ENCODE peak calls at places on chromosomes 4 and X, in four cellular contexts. One of them, this sample, is unnamed.

GRCh38 chrX:142201113-142201512 is 4.0 kb downstream of the MAGEC2 start:
- DNase-seq in A549: no peak
- DNase-seq in SHP77 treated with DMSO at 0.1 percent for 48 hours: no peak
- DNase-seq in activated T-helper 1 cell treated with Interleukin-2 at 50 U/mL for 16 hours: no peak
- DNase-seq in this sample: no peak

GRCh38 chr4:7771541-7772507 is 167.8 kb downstream of the AFAP1 start:
- DNase-seq in A549: no peak
- DNase-seq in SHP77 treated with DMSO at 0.1 percent for 48 hours: no peak
- DNase-seq in activated T-helper 1 cell treated with Interleukin-2 at 50 U/mL for 16 hours: no peak
- DNase-seq in this sample: no peak

GRCh38 chr4:118918388-118918787 is 29.7 kb downstream of the SYNPO2 start:
- DNase-seq in A549: peak
- DNase-seq in SHP77 treated with DMSO at 0.1 percent for 48 hours: no peak
- DNase-seq in activated T-helper 1 cell treated with Interleukin-2 at 50 U/mL for 16 hours: no peak
- DNase-seq in this sample: no peak

GRCh38 chr4:78552398-78553396 is 1.1 kb downstream of the ANXA3 start:
- DNase-seq in A549: peak
- DNase-seq in SHP77 treated with DMSO at 0.1 percent for 48 hours: no peak
- DNase-seq in activated T-helper 1 cell treated with Interleukin-2 at 50 U/mL for 16 hours: no peak
- DNase-seq in this sample: no peak

GRCh38 chr4:52551487-52551886 is 107.6 kb downstream of the USP46 start:
- DNase-seq in A549: no peak
- DNase-seq in SHP77 treated with DMSO at 0.1 percent for 48 hours: no peak
- DNase-seq in activated T-helper 1 cell treated with Interleukin-2 at 50 U/mL for 16 hours: no peak
- DNase-seq in this sample: no peak

GRCh38 chr4:13963601-13964000 is 336.1 kb upstream of the BOD1L1 start:
- DNase-seq in A549: no peak
- DNase-seq in SHP77 treated with DMSO at 0.1 percent for 48 hours: no peak
- DNase-seq in activated T-helper 1 cell treated with Interleukin-2 at 50 U/mL for 16 hours: no peak
- DNase-seq in this sample: no peak

GRCh38 chr4:147707892-147708672 is 23.8 kb upstream of the ARHGAP10 start:
- DNase-seq in A549: peak
- DNase-seq in SHP77 treated with DMSO at 0.1 percent for 48 hours: no peak
- DNase-seq in activated T-helper 1 cell treated with Interleukin-2 at 50 U/mL for 16 hours: peak
- DNase-seq in this sample: peak

GRCh38 chr4:153450545-153450917 is 15.6 kb upstream of the TMEM131L start:
- DNase-seq in A549: no peak
- DNase-seq in SHP77 treated with DMSO at 0.1 percent for 48 hours: no peak
- DNase-seq in activated T-helper 1 cell treated with Interleukin-2 at 50 U/mL for 16 hours: no peak
- DNase-seq in this sample: no peak

GRCh38 chr4:147923854-147924253 is 192.0 kb downstream of the ARHGAP10 start:
- DNase-seq in A549: no peak
- DNase-seq in SHP77 treated with DMSO at 0.1 percent for 48 hours: no peak
- DNase-seq in activated T-helper 1 cell treated with Interleukin-2 at 50 U/mL for 16 hours: no peak
- DNase-seq in this sample: no peak

GRCh38 chr4:146472404-146472803 is 49.3 kb downstream of the SLC10A7 start:
- DNase-seq in A549: no peak
- DNase-seq in SHP77 treated with DMSO at 0.1 percent for 48 hours: no peak
- DNase-seq in activated T-helper 1 cell treated with Interleukin-2 at 50 U/mL for 16 hours: no peak
- DNase-seq in this sample: no peak

GRCh38 chrX:48487362-48487785 is 11.4 kb downstream of the FTSJ1 start:
- DNase-seq in A549: peak
- DNase-seq in SHP77 treated with DMSO at 0.1 percent for 48 hours: no peak
- DNase-seq in activated T-helper 1 cell treated with Interleukin-2 at 50 U/mL for 16 hours: no peak
- DNase-seq in this sample: no peak

GRCh38 chr4:3313139-3313538 is 20.3 kb downstream of the RGS12 start:
- DNase-seq in A549: no peak
- DNase-seq in SHP77 treated with DMSO at 0.1 percent for 48 hours: no peak
- DNase-seq in activated T-helper 1 cell treated with Interleukin-2 at 50 U/mL for 16 hours: no peak
- DNase-seq in this sample: no peak

GRCh38 chrX:123140454-123140853 is 43.6 kb upstream of the GRIA3 start:
- DNase-seq in A549: no peak
- DNase-seq in SHP77 treated with DMSO at 0.1 percent for 48 hours: no peak
- DNase-seq in activated T-helper 1 cell treated with Interleukin-2 at 50 U/mL for 16 hours: no peak
- DNase-seq in this sample: no peak

GRCh38 chrX:19513383-19513782 is 1.9 kb downstream of the MAP3K15 start:
- DNase-seq in A549: no peak
- DNase-seq in SHP77 treated with DMSO at 0.1 percent for 48 hours: peak
- DNase-seq in activated T-helper 1 cell treated with Interleukin-2 at 50 U/mL for 16 hours: no peak
- DNase-seq in this sample: no peak

GRCh38 chr4:108118505-108118904 is 50.2 kb downstream of the LEF1 start:
- DNase-seq in A549: peak
- DNase-seq in SHP77 treated with DMSO at 0.1 percent for 48 hours: peak
- DNase-seq in activated T-helper 1 cell treated with Interleukin-2 at 50 U/mL for 16 hours: no peak
- DNase-seq in this sample: no peak

GRCh38 chrX:128310912-128311311 is 258.7 kb upstream of the ACTRT1 start:
- DNase-seq in A549: no peak
- DNase-seq in SHP77 treated with DMSO at 0.1 percent for 48 hours: no peak
- DNase-seq in activated T-helper 1 cell treated with Interleukin-2 at 50 U/mL for 16 hours: no peak
- DNase-seq in this sample: no peak

GRCh38 chr4:180057198-180057821 is 2185.9 kb upstream of the TENM3 start:
- DNase-seq in A549: peak
- DNase-seq in SHP77 treated with DMSO at 0.1 percent for 48 hours: peak
- DNase-seq in activated T-helper 1 cell treated with Interleukin-2 at 50 U/mL for 16 hours: no peak
- DNase-seq in this sample: no peak

GRCh38 chr4:184668511-184669114 is 19.1 kb downstream of the PRIMPOL start:
- DNase-seq in A549: no peak
- DNase-seq in SHP77 treated with DMSO at 0.1 percent for 48 hours: no peak
- DNase-seq in activated T-helper 1 cell treated with Interleukin-2 at 50 U/mL for 16 hours: no peak
- DNase-seq in this sample: no peak

GRCh38 chrX:51893931-51894696 is 691 bp downstream of the MAGED1 start:
- DNase-seq in A549: peak
- DNase-seq in SHP77 treated with DMSO at 0.1 percent for 48 hours: no peak
- DNase-seq in activated T-helper 1 cell treated with Interleukin-2 at 50 U/mL for 16 hours: no peak
- DNase-seq in this sample: no peak

GRCh38 chr4:111678908-111679307 is 466.3 kb upstream of the FAM241A start:
- DNase-seq in A549: no peak
- DNase-seq in SHP77 treated with DMSO at 0.1 percent for 48 hours: no peak
- DNase-seq in activated T-helper 1 cell treated with Interleukin-2 at 50 U/mL for 16 hours: no peak
- DNase-seq in this sample: no peak

GRCh38 chr4:189143255-189143654 is 797.4 kb upstream of the FRG1 start:
- DNase-seq in A549: peak
- DNase-seq in SHP77 treated with DMSO at 0.1 percent for 48 hours: no peak
- DNase-seq in activated T-helper 1 cell treated with Interleukin-2 at 50 U/mL for 16 hours: no peak
- DNase-seq in this sample: peak

GRCh38 chr4:15652191-15652590 is 3.0 kb downstream of the FBXL5 start:
- DNase-seq in A549: no peak
- DNase-seq in SHP77 treated with DMSO at 0.1 percent for 48 hours: no peak
- DNase-seq in activated T-helper 1 cell treated with Interleukin-2 at 50 U/mL for 16 hours: no peak
- DNase-seq in this sample: no peak

This sample was measured in Panc1.